ENCODE peak calls at places on chromosomes 6 and 20, in four cellular contexts. One of them, this sample, is unnamed.

GRCh38 chr20:40506567-40506966 is 182.5 kb downstream of the MAFB start:
- DNase-seq in kidney epithelial cell: peak; percentile 94
- DNase-seq in colonic mucosa: peak; percentile 64
- DNase-seq in fibroblast of pulmonary artery: peak; percentile 97
- DNase-seq in this sample: no peak

GRCh38 chr20:33437141-33437911 is 6.2 kb downstream of the SNTA1 start:
- DNase-seq in kidney epithelial cell: no peak
- DNase-seq in fibroblast of pulmonary artery: peak; percentile 65
- DNase-seq in colonic mucosa: no peak
- DNase-seq in this sample: no peak

GRCh38 chr20:17227669-17228623 is 1.1 kb downstream of the PCSK2 start:
- DNase-seq in kidney epithelial cell: no peak
- DNase-seq in colonic mucosa: no peak
- DNase-seq in fibroblast of pulmonary artery: no peak
- DNase-seq in this sample: no peak

GRCh38 chr6:133274813-133275212 is 33.7 kb downstream of the EYA4 start:
- DNase-seq in fibroblast of pulmonary artery: no peak
- DNase-seq in colonic mucosa: no peak
- DNase-seq in kidney epithelial cell: no peak
- DNase-seq in this sample: no peak

GRCh38 chr6:145028144-145028818 is 707.0 kb downstream of the EPM2A start:
- DNase-seq in kidney epithelial cell: no peak
- DNase-seq in colonic mucosa: peak; percentile 39
- DNase-seq in fibroblast of pulmonary artery: peak; percentile 56
- DNase-seq in this sample: no peak

GRCh38 chr6:163570579-163571231 is 156.2 kb downstream of the QKI start:
- DNase-seq in fibroblast of pulmonary artery: no peak
- DNase-seq in colonic mucosa: no peak
- DNase-seq in kidney epithelial cell: no peak
- DNase-seq in this sample: no peak

GRCh38 chr6:12280458-12280857 is 9.7 kb upstream of the EDN1 start:
- DNase-seq in kidney epithelial cell: no peak
- DNase-seq in colonic mucosa: no peak
- DNase-seq in fibroblast of pulmonary artery: no peak
- DNase-seq in this sample: no peak

GRCh38 chr6:162621246-162621645 is 106.3 kb downstream of the PRKN start:
- DNase-seq in colonic mucosa: no peak
- DNase-seq in fibroblast of pulmonary artery: peak; percentile 11
- DNase-seq in kidney epithelial cell: peak; percentile 95
- DNase-seq in this sample: no peak

GRCh38 chr6:104537185-104537584 is 322.5 kb downstream of the HACE1 start:
- DNase-seq in colonic mucosa: no peak
- DNase-seq in kidney epithelial cell: peak; percentile 9
- DNase-seq in fibroblast of pulmonary artery: peak; percentile 72
- DNase-seq in this sample: no peak

GRCh38 chr6:90175627-90176538 is 120.8 kb downstream of the BACH2 start:
- DNase-seq in kidney epithelial cell: no peak
- DNase-seq in colonic mucosa: no peak
- DNase-seq in fibroblast of pulmonary artery: no peak
- DNase-seq in this sample: no peak

GRCh38 chr6:53986165-53986720 is 125.0 kb upstream of the MLIP start:
- DNase-seq in kidney epithelial cell: no peak
- DNase-seq in fibroblast of pulmonary artery: peak; percentile 82
- DNase-seq in colonic mucosa: peak; percentile 49
- DNase-seq in this sample: peak; percentile 2

GRCh38 chr6:116229287-116229913 is 24.5 kb downstream of the TSPYL4 start:
- DNase-seq in colonic mucosa: peak; percentile 52
- DNase-seq in kidney epithelial cell: peak; percentile 77
- DNase-seq in fibroblast of pulmonary artery: peak; percentile 97
- DNase-seq in this sample: no peak
- H3K4me3 ChIP-seq in colonic mucosa: no peak overlapping the region
- H3K4me3 ChIP-seq in kidney epithelial cell: peak overlapping the region; percentile 16
- H3K4me3 ChIP-seq in fibroblast of pulmonary artery: peak overlapping the region; percentile 45
- H3K4me3 ChIP-seq in this sample: no peak overlapping the region

GRCh38 chr6:80742481-80742880 is 636.0 kb downstream of the BCKDHB start:
- DNase-seq in fibroblast of pulmonary artery: peak; percentile 63
- DNase-seq in colonic mucosa: no peak
- DNase-seq in kidney epithelial cell: no peak
- DNase-seq in this sample: no peak
- TF ChIP-seq CTCF in fibroblast of pulmonary artery: peak; percentile 47
- TF ChIP-seq CTCF in colonic mucosa: no peak
- TF ChIP-seq CTCF in kidney epithelial cell: peak; percentile 35
- TF ChIP-seq CTCF in this sample: no peak

GRCh38 chr20:45341579-45341938 is 6.7 kb downstream of the SDC4 start:
- DNase-seq in fibroblast of pulmonary artery: no peak
- DNase-seq in colonic mucosa: no peak
- DNase-seq in kidney epithelial cell: no peak
- DNase-seq in this sample: no peak
- H3K4me3 ChIP-seq in fibroblast of pulmonary artery: no peak overlapping the region
- H3K4me3 ChIP-seq in colonic mucosa: peak overlapping the region; percentile 2
- H3K4me3 ChIP-seq in kidney epithelial cell: no peak overlapping the region
- H3K4me3 ChIP-seq in this sample: no peak overlapping the region

GRCh38 chr20:60304026-60304590 is 345.9 kb downstream of the CDH26 start:
- DNase-seq in kidney epithelial cell: no peak
- DNase-seq in colonic mucosa: no peak
- DNase-seq in fibroblast of pulmonary artery: no peak
- DNase-seq in this sample: no peak

GRCh38 chr20:60306516-60306915 is 348.3 kb downstream of the CDH26 start:
- DNase-seq in colonic mucosa: no peak
- DNase-seq in fibroblast of pulmonary artery: no peak
- DNase-seq in kidney epithelial cell: no peak
- DNase-seq in this sample: no peak

GRCh38 chr20:60302875-60303274 is 344.7 kb downstream of the CDH26 start:
- DNase-seq in fibroblast of pulmonary artery: no peak
- DNase-seq in colonic mucosa: no peak
- DNase-seq in kidney epithelial cell: no peak
- DNase-seq in this sample: no peak

GRCh38 chr20:60306105-60306504 is 347.9 kb downstream of the CDH26 start:
- DNase-seq in fibroblast of pulmonary artery: no peak
- DNase-seq in colonic mucosa: no peak
- DNase-seq in kidney epithelial cell: no peak
- DNase-seq in this sample: no peak

GRCh38 chr20:60304931-60305330 is 346.7 kb downstream of the CDH26 start:
- DNase-seq in fibroblast of pulmonary artery: no peak
- DNase-seq in kidney epithelial cell: no peak
- DNase-seq in colonic mucosa: no peak
- DNase-seq in this sample: no peak
- TF ChIP-seq CTCF in fibroblast of pulmonary artery: no peak
- TF ChIP-seq CTCF in kidney epithelial cell: no peak
- TF ChIP-seq CTCF in colonic mucosa: no peak
- TF ChIP-seq CTCF in this sample: no peak

GRCh38 chr6:78908621-78909020 is 41.3 kb downstream of the IRAK1BP1 start:
- DNase-seq in fibroblast of pulmonary artery: no peak
- DNase-seq in colonic mucosa: no peak
- DNase-seq in kidney epithelial cell: no peak
- DNase-seq in this sample: no peak

GRCh38 chr6:78909391-78909790 is 42.0 kb downstream of the IRAK1BP1 start:
- DNase-seq in fibroblast of pulmonary artery: peak; percentile 59
- DNase-seq in kidney epithelial cell: no peak
- DNase-seq in colonic mucosa: no peak
- DNase-seq in this sample: no peak

GRCh38 chr6:78910611-78911134 is 43.3 kb downstream of the IRAK1BP1 start:
- DNase-seq in kidney epithelial cell: no peak
- DNase-seq in fibroblast of pulmonary artery: peak; percentile 8
- DNase-seq in colonic mucosa: peak; percentile 43
- DNase-seq in this sample: no peak

GRCh38 chr6:78916411-78916810 is 49.1 kb downstream of the IRAK1BP1 start:
- DNase-seq in colonic mucosa: no peak
- DNase-seq in kidney epithelial cell: no peak
- DNase-seq in fibroblast of pulmonary artery: no peak
- DNase-seq in this sample: no peak

DNA sequence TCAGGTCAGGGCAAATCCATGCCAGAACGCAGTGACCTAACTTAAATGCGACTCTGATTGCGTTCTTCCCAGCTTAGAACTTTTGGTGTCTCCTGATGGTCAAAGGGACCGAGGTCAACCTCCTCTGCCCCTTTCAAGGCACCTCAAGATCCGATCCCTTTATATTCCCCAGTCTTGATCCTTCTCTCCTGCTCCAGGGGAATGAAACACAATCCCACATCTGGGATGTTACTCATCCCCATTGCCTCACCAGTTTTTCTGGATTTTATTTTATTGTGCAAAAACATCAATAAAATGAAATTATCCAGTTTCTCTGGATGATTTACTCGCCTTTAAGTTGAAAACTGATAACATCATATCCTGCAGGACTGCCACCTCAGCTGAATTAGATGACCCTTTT is 43.9 kb downstream of the IRAK1BP1 start:
- DNase-seq in colonic mucosa: no peak
- DNase-seq in fibroblast of pulmonary artery: no peak
- DNase-seq in kidney epithelial cell: no peak
- DNase-seq in this sample: no peak
- H3K4me3 ChIP-seq in colonic mucosa: no peak overlapping the region
- H3K4me3 ChIP-seq in fibroblast of pulmonary artery: no peak overlapping the region
- H3K4me3 ChIP-seq in kidney epithelial cell: peak overlapping the region; percentile 45
- H3K4me3 ChIP-seq in this sample: no peak overlapping the region

DNA sequence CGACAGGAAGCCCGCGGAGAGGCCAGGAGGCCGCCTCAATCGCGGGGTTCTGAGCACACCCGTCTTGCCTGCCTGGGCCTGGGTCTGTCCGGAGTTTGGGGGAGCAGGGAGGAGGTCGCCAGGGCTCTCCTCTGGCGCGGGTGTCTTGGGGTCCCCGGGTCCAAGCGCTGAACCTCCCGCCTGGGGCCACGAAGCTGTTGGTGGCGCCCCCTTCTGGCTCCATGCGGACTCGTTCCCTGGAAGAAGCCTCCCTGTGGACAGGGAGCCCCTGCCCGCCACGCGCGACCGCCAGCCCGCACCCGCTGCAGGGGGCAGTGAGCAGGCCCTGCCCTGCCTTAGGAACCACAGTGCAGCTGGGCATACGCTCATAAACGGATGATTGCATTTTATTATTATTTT is 44.7 kb downstream of the MCUR1 start:
- DNase-seq in kidney epithelial cell: no peak
- DNase-seq in colonic mucosa: no peak
- DNase-seq in fibroblast of pulmonary artery: no peak
- DNase-seq in this sample: no peak
- TF ChIP-seq CTCF in kidney epithelial cell: peak; percentile 32
- TF ChIP-seq CTCF in colonic mucosa: no peak
- TF ChIP-seq CTCF in fibroblast of pulmonary artery: no peak
- TF ChIP-seq CTCF in this sample: peak; percentile 27

GRCh38 chr6:61809004-61809595 is 476.9 kb downstream of the KHDRBS2 start:
- DNase-seq in fibroblast of pulmonary artery: peak; percentile 13
- DNase-seq in colonic mucosa: no peak
- DNase-seq in kidney epithelial cell: no peak
- DNase-seq in this sample: no peak
- H3K4me3 ChIP-seq in fibroblast of pulmonary artery: no peak overlapping the region
- H3K4me3 ChIP-seq in colonic mucosa: no peak overlapping the region
- H3K4me3 ChIP-seq in kidney epithelial cell: no peak overlapping the region
- H3K4me3 ChIP-seq in this sample: no peak overlapping the region

GRCh38 chr6:17001188-17001587 is 100.7 kb upstream of the STMND1 start:
- DNase-seq in kidney epithelial cell: no peak
- DNase-seq in colonic mucosa: no peak
- DNase-seq in fibroblast of pulmonary artery: no peak
- DNase-seq in this sample: no peak
- TF ChIP-seq CTCF in kidney epithelial cell: no peak
- TF ChIP-seq CTCF in colonic mucosa: no peak
- TF ChIP-seq CTCF in fibroblast of pulmonary artery: no peak
- TF ChIP-seq CTCF in this sample: no peak

GRCh38 chr6:44245391-44245911 is 1.4 kb upstream of the HSP90AB1 start:
- DNase-seq in colonic mucosa: no peak
- DNase-seq in fibroblast of pulmonary artery: no peak
- DNase-seq in kidney epithelial cell: no peak
- DNase-seq in this sample: no peak
- H3K4me3 ChIP-seq in colonic mucosa: peak overlapping the region; percentile 91
- H3K4me3 ChIP-seq in fibroblast of pulmonary artery: peak overlapping the region; percentile 100
- H3K4me3 ChIP-seq in kidney epithelial cell: peak overlapping the region; percentile 80
- H3K4me3 ChIP-seq in this sample: peak overlapping the region; percentile 92